ENCODE peak calls at places on chromosomes 16 and 17, in five cellular contexts. One of them, this sample, is unnamed.

GRCh38 chr17:60098578-60098977 is 19.9 kb upstream of the HEATR6 start:
- DNase-seq in HCT116: no peak
- DNase-seq in stomach: no peak
- DNase-seq in endothelial cell of umbilical vein: no peak
- DNase-seq in suprapubic skin: no peak
- DNase-seq in this sample: no peak

GRCh38 chr17:18187226-18187625 is 3.6 kb downstream of the ALKBH5 start:
- DNase-seq in stomach: no peak
- DNase-seq in endothelial cell of umbilical vein: peak; percentile 20
- DNase-seq in HCT116: no peak
- DNase-seq in suprapubic skin: no peak
- DNase-seq in this sample: no peak

GRCh38 chr16:89200850-89201466 is 621 bp upstream of the SLC22A31 start:
- DNase-seq in suprapubic skin: peak; percentile 66
- DNase-seq in stomach: no peak
- DNase-seq in HCT116: no peak
- DNase-seq in endothelial cell of umbilical vein: no peak
- DNase-seq in this sample: no peak

GRCh38 chr17:32486701-32487459 is at the start of gene CDK5R1:
- DNase-seq in endothelial cell of umbilical vein: peak; percentile 54
- DNase-seq in stomach: peak; percentile 74
- DNase-seq in HCT116: no peak
- DNase-seq in suprapubic skin: no peak
- DNase-seq in this sample: peak; percentile 68

GRCh38 chr16:84186685-84187437 is at the start of gene TAF1C:
- DNase-seq in endothelial cell of umbilical vein: peak; percentile 94
- DNase-seq in suprapubic skin: peak; percentile 94
- DNase-seq in stomach: peak; percentile 97
- DNase-seq in HCT116: peak; percentile 97
- DNase-seq in this sample: peak; percentile 99

GRCh38 chr16:83552193-83552592 is 255.6 kb upstream of the HSBP1 start:
- DNase-seq in suprapubic skin: no peak
- DNase-seq in HCT116: no peak
- DNase-seq in endothelial cell of umbilical vein: no peak
- DNase-seq in stomach: no peak
- DNase-seq in this sample: no peak

GRCh38 chr17:12744298-12744697 is 45.0 kb upstream of the ARHGAP44 start:
- DNase-seq in HCT116: no peak
- DNase-seq in stomach: no peak
- DNase-seq in suprapubic skin: no peak
- DNase-seq in endothelial cell of umbilical vein: no peak
- DNase-seq in this sample: no peak

GRCh38 chr17:61583660-61584264 is 7.3 kb downstream of the NACA2 start:
- DNase-seq in endothelial cell of umbilical vein: no peak
- DNase-seq in stomach: no peak
- DNase-seq in HCT116: no peak
- DNase-seq in suprapubic skin: no peak
- DNase-seq in this sample: no peak

GRCh38 chr16:8537691-8538342 is 52.5 kb downstream of the TMEM114 start:
- DNase-seq in stomach: peak; percentile 46
- DNase-seq in endothelial cell of umbilical vein: no peak
- DNase-seq in suprapubic skin: no peak
- DNase-seq in HCT116: no peak
- DNase-seq in this sample: no peak

GRCh38 chr17:10523043-10523442 is 4.7 kb upstream of the MYH1 start:
- DNase-seq in HCT116: no peak
- DNase-seq in endothelial cell of umbilical vein: no peak
- DNase-seq in suprapubic skin: no peak
- DNase-seq in stomach: no peak
- DNase-seq in this sample: no peak

GRCh38 chr16:28313587-28313986 is 21.3 kb downstream of the SBK1 start:
- DNase-seq in suprapubic skin: no peak
- DNase-seq in stomach: no peak
- DNase-seq in HCT116: no peak
- DNase-seq in endothelial cell of umbilical vein: no peak
- DNase-seq in this sample: no peak

GRCh38 chr16:66457888-66458287 is 30.8 kb downstream of the BEAN1 start:
- DNase-seq in stomach: no peak
- DNase-seq in endothelial cell of umbilical vein: no peak
- DNase-seq in HCT116: no peak
- DNase-seq in suprapubic skin: no peak
- DNase-seq in this sample: no peak

GRCh38 chr17:68052810-68053209 is 17.3 kb downstream of the KPNA2 start:
- DNase-seq in suprapubic skin: no peak
- DNase-seq in stomach: no peak
- DNase-seq in HCT116: no peak
- DNase-seq in endothelial cell of umbilical vein: no peak
- DNase-seq in this sample: no peak

GRCh38 chr17:14352139-14352538 is 51.3 kb downstream of the HS3ST3B1 start:
- DNase-seq in endothelial cell of umbilical vein: no peak
- DNase-seq in suprapubic skin: no peak
- DNase-seq in stomach: no peak
- DNase-seq in HCT116: no peak
- DNase-seq in this sample: no peak

GRCh38 chr17:17590141-17590735 is 1.3 kb downstream of the PEMT start:
- DNase-seq in stomach: no peak
- DNase-seq in HCT116: no peak
- DNase-seq in endothelial cell of umbilical vein: no peak
- DNase-seq in suprapubic skin: no peak
- DNase-seq in this sample: no peak

GRCh38 chr16:53372942-53373871 is 61.1 kb upstream of the RBL2 start:
- DNase-seq in endothelial cell of umbilical vein: no peak
- DNase-seq in HCT116: peak; percentile 35
- DNase-seq in stomach: peak; percentile 85
- DNase-seq in suprapubic skin: no peak
- DNase-seq in this sample: no peak

GRCh38 chr17:45579529-45580495 is 89.3 kb upstream of the PLEKHM1 start:
- DNase-seq in endothelial cell of umbilical vein: no peak
- DNase-seq in stomach: no peak
- DNase-seq in suprapubic skin: no peak
- DNase-seq in HCT116: no peak
- DNase-seq in this sample: no peak

GRCh38 chr17:45578516-45579455 is 88.3 kb upstream of the PLEKHM1 start:
- DNase-seq in suprapubic skin: no peak
- DNase-seq in stomach: no peak
- DNase-seq in endothelial cell of umbilical vein: no peak
- DNase-seq in HCT116: no peak
- DNase-seq in this sample: no peak

GRCh38 chr17:45581860-45582259 is 91.3 kb upstream of the PLEKHM1 start:
- DNase-seq in HCT116: no peak
- DNase-seq in stomach: no peak
- DNase-seq in endothelial cell of umbilical vein: no peak
- DNase-seq in suprapubic skin: no peak
- DNase-seq in this sample: no peak

GRCh38 chr17:45580914-45581313 is 90.4 kb upstream of the PLEKHM1 start:
- DNase-seq in HCT116: no peak
- DNase-seq in suprapubic skin: no peak
- DNase-seq in stomach: no peak
- DNase-seq in endothelial cell of umbilical vein: no peak
- DNase-seq in this sample: no peak

DNA sequence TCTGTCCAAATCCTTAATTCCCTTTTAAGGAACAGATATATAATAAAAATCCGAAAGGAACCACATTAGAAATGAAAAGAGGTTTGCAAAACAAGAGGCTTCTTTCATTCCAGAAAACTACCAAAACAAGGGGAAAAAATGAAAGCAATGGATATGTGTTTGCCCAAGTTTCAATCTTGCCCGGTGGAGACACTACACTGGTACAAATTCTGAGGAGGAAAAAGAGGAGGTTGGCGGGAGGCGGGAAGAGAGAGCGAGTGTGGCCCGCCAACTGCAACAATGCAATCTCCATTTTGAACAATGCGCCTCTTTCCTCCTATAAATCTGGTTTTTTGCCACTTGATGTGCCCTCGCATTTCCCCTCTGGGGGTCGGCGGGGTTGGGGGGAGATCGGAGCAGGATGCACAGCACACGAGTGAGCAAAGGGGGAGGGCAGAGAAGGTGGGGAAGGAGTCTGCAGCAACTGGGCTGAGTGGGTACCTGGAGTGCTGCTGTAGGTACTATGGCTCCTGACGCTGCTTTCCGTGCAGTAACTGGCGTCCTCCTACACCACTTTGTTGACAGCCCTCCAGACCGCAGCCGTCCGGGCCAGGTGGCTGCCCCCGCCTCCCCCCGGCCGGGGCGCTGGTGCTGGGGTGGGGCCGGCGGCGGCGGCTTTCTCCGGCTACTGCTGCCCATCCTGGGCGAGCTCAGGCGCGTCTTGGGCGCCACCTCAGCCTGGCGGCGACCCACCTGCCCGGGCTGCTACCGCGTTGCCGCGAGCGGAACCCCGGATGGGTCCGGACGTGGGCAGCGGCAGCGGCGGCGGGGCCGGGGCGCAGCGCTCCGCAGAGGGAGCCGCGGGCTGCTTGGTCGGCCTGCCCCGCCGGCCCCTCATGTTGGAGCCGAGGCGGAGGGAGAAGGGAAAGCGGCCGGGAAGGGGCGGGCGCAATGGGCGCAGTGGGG is 93.8 kb upstream of the PLEKHM1 start:
- DNase-seq in suprapubic skin: peak; percentile 84
- DNase-seq in stomach: peak; percentile 81
- DNase-seq in HCT116: peak; percentile 39
- DNase-seq in endothelial cell of umbilical vein: peak; percentile 60
- DNase-seq in this sample: peak; percentile 61
- TF ChIP-seq POLR2AphosphoS5 in suprapubic skin: peak; percentile 17
- TF ChIP-seq POLR2AphosphoS5 in stomach: peak; percentile 39
- TF ChIP-seq POLR2AphosphoS5 in HCT116: peak; percentile 56
- TF ChIP-seq POLR2AphosphoS5 in endothelial cell of umbilical vein: peak; percentile 46
- TF ChIP-seq POLR2AphosphoS5 in this sample: peak; percentile 83

GRCh38 chr16:31487720-31488629 is 5.1 kb downstream of the SLC5A2 start:
- DNase-seq in HCT116: no peak
- DNase-seq in stomach: peak; percentile 75
- DNase-seq in suprapubic skin: no peak
- DNase-seq in endothelial cell of umbilical vein: peak; percentile 21
- DNase-seq in this sample: peak; percentile 71

GRCh38 chr16:31488630-31489564 is 6.0 kb downstream of the SLC5A2 start:
- DNase-seq in endothelial cell of umbilical vein: no peak
- DNase-seq in stomach: no peak
- DNase-seq in HCT116: no peak
- DNase-seq in suprapubic skin: no peak
- DNase-seq in this sample: no peak

GRCh38 chr16:31489616-31490584 is 7.0 kb downstream of the SLC5A2 start:
- DNase-seq in stomach: no peak
- DNase-seq in suprapubic skin: no peak
- DNase-seq in endothelial cell of umbilical vein: no peak
- DNase-seq in HCT116: no peak
- DNase-seq in this sample: no peak

GRCh38 chr16:31493506-31494125 is 10.7 kb downstream of the SLC5A2 start:
- DNase-seq in suprapubic skin: no peak
- DNase-seq in HCT116: no peak
- DNase-seq in endothelial cell of umbilical vein: no peak
- DNase-seq in stomach: no peak
- DNase-seq in this sample: no peak

DNA sequence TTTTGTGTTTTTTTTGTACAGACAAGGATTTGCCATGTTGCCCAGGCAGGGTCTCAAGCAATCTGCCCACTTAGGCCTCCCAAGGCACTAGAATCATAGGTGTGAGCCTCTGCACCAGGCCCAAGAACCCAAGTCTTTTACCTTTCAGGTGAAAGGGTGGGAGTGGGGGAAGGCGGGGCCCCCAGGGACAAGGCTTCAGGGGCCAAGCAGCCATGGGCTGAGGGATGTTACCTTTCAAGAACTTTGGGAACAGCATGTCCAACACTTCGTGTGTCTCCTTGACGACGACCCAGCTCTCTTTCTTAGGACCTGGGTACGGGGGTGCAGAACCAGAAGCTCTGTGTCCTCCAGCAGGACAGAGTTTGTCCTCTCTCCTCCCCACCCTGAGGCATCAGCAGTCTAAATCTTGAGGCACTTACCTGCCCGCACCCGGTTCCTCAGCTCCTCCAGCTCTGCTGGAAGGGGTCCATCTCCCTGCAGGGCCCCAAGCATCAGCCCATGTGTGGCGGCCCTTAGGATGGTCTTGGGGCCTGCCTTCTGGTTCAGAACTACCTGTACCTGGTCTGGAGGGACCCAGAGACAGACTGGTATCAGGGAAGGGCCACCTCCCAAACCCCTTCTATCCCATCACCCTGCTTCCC is 9.0 kb downstream of the SLC5A2 start:
- DNase-seq in stomach: no peak
- DNase-seq in suprapubic skin: no peak
- DNase-seq in HCT116: no peak
- DNase-seq in endothelial cell of umbilical vein: no peak
- DNase-seq in this sample: no peak
- TF ChIP-seq POLR2A in stomach: no peak
- TF ChIP-seq POLR2A in suprapubic skin: no peak
- TF ChIP-seq POLR2A in HCT116: no peak
- TF ChIP-seq POLR2A in endothelial cell of umbilical vein: no peak
- TF ChIP-seq POLR2A in this sample: no peak

GRCh38 chr17:38327936-38328335 is 15.8 kb downstream of the GPR179 start:
- DNase-seq in suprapubic skin: no peak
- DNase-seq in stomach: no peak
- DNase-seq in HCT116: no peak
- DNase-seq in endothelial cell of umbilical vein: no peak
- DNase-seq in this sample: no peak
- TF ChIP-seq POLR2AphosphoS5 in suprapubic skin: no peak
- TF ChIP-seq POLR2AphosphoS5 in stomach: no peak
- TF ChIP-seq POLR2AphosphoS5 in HCT116: no peak
- TF ChIP-seq POLR2AphosphoS5 in endothelial cell of umbilical vein: no peak
- TF ChIP-seq POLR2AphosphoS5 in this sample: no peak

DNA sequence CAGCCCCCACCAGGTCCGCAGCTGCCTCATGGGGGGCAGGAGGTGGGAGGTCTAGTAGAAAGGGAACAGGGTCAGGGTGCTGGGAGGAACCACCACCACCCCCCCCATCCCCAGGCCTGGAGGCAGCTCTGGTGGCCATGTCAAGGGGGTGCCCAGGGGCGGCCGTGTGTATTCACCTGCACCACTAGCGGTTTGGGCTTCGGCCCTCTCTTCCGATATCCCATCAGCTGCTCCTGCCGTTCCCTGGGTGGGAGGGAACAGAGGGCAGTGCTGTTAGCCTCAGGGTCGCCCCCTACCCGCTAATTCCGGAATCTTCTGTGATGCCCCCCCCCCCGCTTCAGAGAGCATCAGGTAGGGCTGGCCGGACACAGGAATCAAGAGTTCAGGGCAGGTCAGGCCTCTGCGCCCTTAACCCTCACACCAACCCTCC is 3.8 kb downstream of the CBX4 start:
- DNase-seq in HCT116: no peak
- DNase-seq in stomach: no peak
- DNase-seq in suprapubic skin: no peak
- DNase-seq in endothelial cell of umbilical vein: no peak
- DNase-seq in this sample: no peak
- TF ChIP-seq POLR2A in HCT116: no peak
- TF ChIP-seq POLR2A in stomach: no peak
- TF ChIP-seq POLR2A in suprapubic skin: no peak
- TF ChIP-seq POLR2A in endothelial cell of umbilical vein: no peak
- TF ChIP-seq POLR2A in this sample: no peak

GRCh38 chr17:40499551-40500189 is 1.8 kb downstream of the TNS4 start:
- DNase-seq in HCT116: no peak
- DNase-seq in stomach: peak; percentile 92
- DNase-seq in suprapubic skin: peak; percentile 88
- DNase-seq in endothelial cell of umbilical vein: peak; percentile 58
- DNase-seq in this sample: no peak
- TF ChIP-seq POLR2AphosphoS5 in HCT116: no peak
- TF ChIP-seq POLR2AphosphoS5 in stomach: peak; percentile 52
- TF ChIP-seq POLR2AphosphoS5 in suprapubic skin: peak; percentile 17
- TF ChIP-seq POLR2AphosphoS5 in endothelial cell of umbilical vein: no peak
- TF ChIP-seq POLR2AphosphoS5 in this sample: no peak

This sample was measured in GM12892.